ENCODE peak calls at places on chromosomes 13 and 19, in nine cellular contexts. K is stimulated activated CD8-positive, alpha-beta memory T cell treated with anti-CD3 and anti-CD28 coated beads, Interleukin-2, amount 100 ng/mL, for 1 hour; W is NCI-H1105 treated with DMSO at 0.1 percent for 48 hours; Y is NCI-H446 treated with DMSO at 0.1 percent for 48 hours; D is lung microvascular endothelial cell; O is caudate nucleus; X is stimulated activated CD4-positive, alpha-beta T cell treated with anti-CD3 and anti-CD28 coated beads, Interleukin-4, amount 100 ng/mL, for 24 hours; V is T-helper 2 cell; B is heart left ventricle. G is an unnamed sample.
A peak's percentile ranks its signal among the peaks of the same experiment; 100 is the strongest.

GRCh38 chr19:38229585-38230073 is 5.6 kb upstream of the DPF1 start:
- DNase-seq in B (peak; percentile 71), X (peak; percentile 71), K (peak; percentile 34), O (peak; percentile 97), Y (peak; percentile 80), V (peak; percentile 59), W (peak; percentile 95), D (peak; percentile 87), G (peak; percentile 73)

GRCh38 chr19:4971424-4971793 is 2.5 kb downstream of the KDM4B start:
- DNase-seq in V (no peak), B (no peak), O (no peak), W (peak; percentile 62), K (no peak), X (peak; percentile 22), Y (no peak), D (peak; percentile 31), G (no peak)

GRCh38 chr13:31022491-31022890 is 90.0 kb downstream of the TEX26 start:
- DNase-seq in W (no peak), Y (no peak), K (no peak), X (no peak), O (no peak), V (no peak), D (peak; percentile 50), B (no peak), G (no peak)

GRCh38 chr19:21856751-21857150 is 20.8 kb upstream of the ZNF43 start:
- DNase-seq in D (no peak), V (no peak), W (no peak), K (no peak), Y (no peak), O (no peak), B (no peak), X (no peak), G (no peak)

GRCh38 chr13:25752957-25753540 is 298.8 kb downstream of the SHISA2 start:
- DNase-seq in W (no peak), X (no peak), D (peak; percentile 41), Y (no peak), O (no peak), K (no peak), V (no peak), B (peak; percentile 47), G (no peak)

GRCh38 chr19:4678881-4679379 is 8.8 kb upstream of the MYDGF start:
- DNase-seq in X (peak; percentile 7), O (no peak), K (no peak), Y (no peak), W (no peak), D (peak; percentile 53), B (no peak), V (peak; percentile 16), G (no peak)

GRCh38 chr13:24220086-24220703 is 59.7 kb downstream of the SPATA13 start:
- DNase-seq in W (peak; percentile 55), O (peak; percentile 81), B (peak; percentile 50), K (no peak), Y (peak; percentile 60), D (peak; percentile 74), X (peak; percentile 71), V (no peak), G (no peak)

GRCh38 chr13:97627566-97627965 is 193.6 kb downstream of the RAP2A start:
- DNase-seq in O (no peak), W (no peak), X (no peak), K (no peak), D (no peak), V (no peak), Y (no peak), B (peak; percentile 40), G (no peak)

GRCh38 chr13:38394777-38395504 is 45.3 kb downstream of the UFM1 start:
- DNase-seq in D (no peak), V (no peak), X (no peak), B (no peak), K (no peak), W (no peak), Y (no peak), O (no peak), G (no peak)